ENCODE peak calls at places on chromosomes 6 and 20, in seven cellular contexts. U is epithelial cell of esophagus, R is WTC11, G is tibial artery, O is kidney, L is progenitor cell of endocrine pancreas, V is ovary. X is an unnamed sample.

GRCh38 chr20:49415664-49416044 is 66.8 kb downstream of the KCNB1 start:
- DNase-seq in U (no peak), R (no peak), G (no peak), O (no peak), L (no peak), V (no peak), X (no peak)

GRCh38 chr20:16712541-16712947 is 17.3 kb upstream of the SNRPB2 start:
- DNase-seq in U (no peak), R (no peak), G (no peak), O (no peak), L (no peak), V (no peak), X (no peak)

GRCh38 chr20:51586005-51586440 is 43.5 kb upstream of the NFATC2 start:
- DNase-seq in U (peak), R (no peak), G (no peak), O (no peak), L (no peak), V (no peak), X (no peak)

GRCh38 chr6:38387994-38388393 is 251.7 kb downstream of the BTBD9 start:
- DNase-seq in U (no peak), R (no peak), G (no peak), O (no peak), L (no peak), V (no peak), X (no peak)

GRCh38 chr6:140462495-140463311 is 1088.3 kb upstream of the CITED2 start:
- DNase-seq in U (peak), R (no peak), G (no peak), O (no peak), L (no peak), V (no peak), X (no peak)

GRCh38 chr6:119349041-119349340 is 570 bp downstream of the MAN1A1 start:
- DNase-seq in U (no peak), R (peak), G (no peak), O (no peak), L (peak), V (no peak), X (peak)

GRCh38 chr20:10781526-10781925 is 107.7 kb upstream of the JAG1 start:
- DNase-seq in U (no peak), R (no peak), G (no peak), O (no peak), L (no peak), V (no peak), X (no peak)

GRCh38 chr20:53579581-53580375 is 13.9 kb downstream of the ZNF217 start:
- DNase-seq in U (peak), R (no peak), G (no peak), O (no peak), L (no peak), V (no peak), X (no peak)

GRCh38 chr6:1604347-1604990 is 5.2 kb upstream of the FOXC1 start:
- DNase-seq in U (peak), R (peak), G (peak), O (peak), L (peak), V (peak), X (peak)

GRCh38 chr6:15058200-15059070 is 187.4 kb upstream of the JARID2 start:
- DNase-seq in U (no peak), R (no peak), G (no peak), O (no peak), L (no peak), V (no peak), X (no peak)
- TF ChIP-seq CTCF in U (no peak), R (no peak), G (no peak), O (no peak), L (peak), V (no peak), X (peak)

DNA sequence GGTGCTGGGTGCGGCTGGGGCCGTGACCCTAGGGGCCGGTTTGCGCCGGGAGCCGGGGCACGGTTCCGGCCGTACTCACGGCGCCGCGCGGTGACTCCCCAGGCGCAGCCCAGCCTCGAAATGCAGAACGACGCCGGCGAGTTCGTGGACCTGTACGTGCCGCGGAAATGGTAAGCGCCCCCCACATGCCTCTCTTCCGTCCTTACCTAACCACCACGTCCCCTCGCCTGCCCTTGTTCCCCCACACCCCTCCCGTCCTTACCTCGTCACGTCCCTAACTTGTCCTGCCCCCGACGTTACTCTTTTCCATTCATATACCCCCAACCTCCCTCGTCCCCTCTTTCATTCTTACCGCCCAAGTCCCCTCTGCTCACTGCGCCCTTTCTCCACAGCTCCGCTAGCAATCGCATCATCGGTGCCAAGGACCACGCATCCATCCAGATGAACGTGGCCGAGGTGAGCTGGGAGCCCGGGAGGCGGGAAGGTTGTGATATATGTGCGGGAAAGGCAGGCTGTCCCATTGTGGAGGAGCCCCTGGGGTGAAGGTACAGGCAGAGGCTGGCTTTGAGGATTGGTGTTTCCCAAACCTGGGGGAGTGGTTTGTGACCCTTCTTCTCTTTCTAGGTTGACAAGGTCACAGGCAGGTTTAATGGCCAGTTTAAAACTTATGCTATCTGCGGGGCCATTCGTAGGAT is 463 bp downstream of the RPS21 start:
- DNase-seq in U (no peak), R (no peak), G (no peak), O (no peak), L (no peak), V (no peak), X (no peak)
- TF ChIP-seq CTCF in U (no peak), R (no peak), G (no peak), O (no peak), L (no peak), V (no peak), X (no peak)

GRCh38 chr6:145895802-145896201 is 68.4 kb downstream of the SHPRH start:
- DNase-seq in U (peak), R (no peak), G (no peak), O (no peak), L (no peak), V (no peak), X (no peak)
- TF ChIP-seq CTCF in U (peak), R (no peak), G (no peak), O (no peak), L (no peak), V (no peak), X (peak)

GRCh38 chr20:33291830-33292355 is 8.9 kb downstream of the BPIFB1 start:
- DNase-seq in U (peak), R (peak), G (peak), O (peak), L (peak), V (no peak), X (peak)
- TF ChIP-seq CTCF in U (peak), R (peak), G (peak), O (peak), L (peak), V (no peak), X (peak)

GRCh38 chr6:30223339-30223738 is 10.1 kb upstream of the TRIM26 start:
- DNase-seq in U (no peak), R (no peak), G (no peak), O (no peak), L (no peak), V (no peak), X (no peak)
- TF ChIP-seq CTCF in U (no peak), R (no peak), G (no peak), O (no peak), L (no peak), V (no peak), X (no peak)

GRCh38 chr20:44222969-44223368 is 12.4 kb upstream of the OSER1 start:
- DNase-seq in U (no peak), R (peak), G (no peak), O (no peak), L (no peak), V (no peak), X (no peak)
- TF ChIP-seq CTCF in U (no peak), R (no peak), G (no peak), O (no peak), L (peak), V (no peak), X (no peak)

GRCh38 chr6:112038756-112039430 is 15.0 kb upstream of the CCN6 start:
- DNase-seq in U (no peak), R (no peak), G (peak), O (no peak), L (no peak), V (no peak), X (no peak)
- TF ChIP-seq CTCF in U (no peak), R (no peak), G (no peak), O (no peak), L (no peak), V (no peak), X (no peak)

DNA sequence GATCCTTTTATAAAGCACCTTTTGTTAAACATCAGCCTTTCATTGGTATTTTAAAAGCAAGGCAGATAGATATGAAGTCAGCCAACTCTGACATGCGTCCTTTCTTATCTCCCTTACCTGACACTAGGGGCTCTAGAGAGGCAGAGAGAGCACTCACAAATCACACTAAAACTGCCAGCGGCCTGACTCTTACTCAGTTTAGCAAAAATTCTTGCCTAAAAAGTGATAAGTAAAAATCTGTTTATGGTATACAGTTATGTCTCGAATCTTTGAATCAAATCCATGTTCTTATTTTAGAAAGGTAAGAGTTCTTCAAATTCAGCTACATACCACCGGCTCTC is 10.4 kb upstream of the TDRD6 start:
- DNase-seq in U (peak), R (no peak), G (no peak), O (no peak), L (no peak), V (no peak), X (no peak)
- TF ChIP-seq CTCF in U (peak), R (no peak), G (no peak), O (peak), L (peak), V (no peak), X (peak)

DNA sequence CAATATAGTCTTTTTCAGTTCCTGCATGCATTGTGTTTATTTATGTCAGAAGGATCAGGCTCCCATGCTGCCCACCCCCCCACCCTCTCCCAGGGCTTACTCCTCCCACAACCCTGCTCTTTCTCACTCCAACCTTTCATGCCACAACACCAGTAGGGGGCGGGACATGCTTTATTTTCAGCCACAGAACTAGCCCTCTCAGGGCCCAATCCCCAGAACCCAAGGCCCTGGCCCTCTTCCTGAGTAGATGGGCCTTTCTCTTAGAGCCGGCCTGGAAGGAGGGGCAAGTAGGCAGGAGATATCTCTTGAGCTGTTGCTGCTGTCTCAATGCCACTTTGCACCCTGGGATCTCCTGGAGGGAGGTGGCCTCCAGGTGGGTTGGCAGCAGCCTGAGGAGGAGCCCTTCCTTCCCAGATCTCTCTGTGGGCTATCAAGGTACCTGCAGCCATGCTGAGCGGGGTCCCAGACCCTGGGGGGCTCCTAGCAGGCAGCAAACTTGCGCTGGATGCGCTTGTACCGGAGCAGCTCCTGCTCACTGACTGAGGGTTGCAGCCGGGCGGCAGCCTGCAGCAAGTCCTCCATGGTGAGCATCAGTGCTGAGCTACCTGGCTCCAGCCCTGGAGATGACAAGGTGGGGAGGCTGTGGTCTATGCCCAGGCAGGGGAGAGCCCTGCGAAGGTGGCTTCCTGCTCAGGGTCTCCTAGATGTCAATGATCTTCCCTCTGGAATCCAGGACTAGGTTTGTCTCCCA is 3.5 kb downstream of the GNMT start:
- DNase-seq in U (peak), R (peak), G (no peak), O (peak), L (no peak), V (no peak), X (peak)
- TF ChIP-seq CTCF in U (peak), R (no peak), G (no peak), O (peak), L (peak), V (no peak), X (peak)

X was measured in neural crest cell.